ENCODE peak calls at places on chromosome 2, in four cellular contexts. S is stomach, L is colonic mucosa, B is esophagus squamous epithelium. T is an unnamed sample.

GRCh38 chr2:240179186-240179815 is 38.8 kb upstream of the OTOS start:
- DNase-seq in S (no peak), L (no peak), B (no peak), T (no peak)

GRCh38 chr2:234091883-234092282 is 41.4 kb downstream of the SPP2 start:
- DNase-seq in S (no peak), L (no peak), B (no peak), T (no peak)

GRCh38 chr2:451495-451894 is 163.6 kb upstream of the ALKAL2 start:
- DNase-seq in L (no peak), B (no peak), S (no peak), T (no peak)

GRCh38 chr2:33607905-33608304 is 8.8 kb upstream of the FAM98A start:
- DNase-seq in L (no peak), S (no peak), B (no peak), T (no peak)

GRCh38 chr2:143762176-143762928 is 633.1 kb downstream of the ARHGAP15 start:
- DNase-seq in L (no peak), B (no peak), S (no peak), T (no peak)

GRCh38 chr2:163953390-163953907 is 217.6 kb upstream of the FIGN start:
- DNase-seq in B (no peak), S (no peak), L (no peak), T (peak; percentile 9)

GRCh38 chr2:133717497-133717896 is 149.2 kb upstream of the NCKAP5 start:
- DNase-seq in S (no peak), B (no peak), L (no peak), T (peak; percentile 18)

GRCh38 chr2:150572961-150573395 is 85.5 kb upstream of the RND3 start:
- DNase-seq in B (no peak), S (no peak), L (no peak), T (peak; percentile 99)

GRCh38 chr2:18578033-18578432 is 11.3 kb downstream of the NT5C1B start:
- DNase-seq in L (no peak), S (no peak), B (no peak), T (no peak)

GRCh38 chr2:98842136-98842535 is 93.9 kb downstream of the CRACDL start:
- DNase-seq in B (no peak), S (no peak), L (no peak), T (no peak)

GRCh38 chr2:108877506-108877905 is 90.9 kb downstream of the CCDC138 start:
- DNase-seq in L (no peak), S (no peak), B (no peak), T (no peak)

GRCh38 chr2:166448106-166448505 is 45.9 kb downstream of the SCN7A start:
- DNase-seq in S (no peak), B (no peak), L (no peak), T (peak; percentile 10)

GRCh38 chr2:72181616-72182015 is 34.0 kb upstream of the CYP26B1 start:
- DNase-seq in L (no peak), B (no peak), S (no peak), T (no peak)

GRCh38 chr2:233371608-233372007 is 17.3 kb downstream of the DGKD start:
- DNase-seq in S (no peak), L (no peak), B (no peak), T (no peak)

GRCh38 chr2:43071629-43072550 is 154.5 kb downstream of the ZFP36L2 start:
- DNase-seq in B (no peak), L (no peak), S (no peak), T (no peak)

GRCh38 chr2:43070039-43070438 is 156.4 kb downstream of the ZFP36L2 start:
- DNase-seq in B (no peak), L (peak; percentile 39), S (peak; percentile 72), T (no peak)

GRCh38 chr2:43068730-43069517 is 157.5 kb downstream of the ZFP36L2 start:
- DNase-seq in S (peak; percentile 10), L (no peak), B (no peak), T (no peak)

GRCh38 chr2:43073373-43073772 is 153.0 kb downstream of the ZFP36L2 start:
- DNase-seq in B (no peak), S (no peak), L (no peak), T (peak; percentile 81)

DNA sequence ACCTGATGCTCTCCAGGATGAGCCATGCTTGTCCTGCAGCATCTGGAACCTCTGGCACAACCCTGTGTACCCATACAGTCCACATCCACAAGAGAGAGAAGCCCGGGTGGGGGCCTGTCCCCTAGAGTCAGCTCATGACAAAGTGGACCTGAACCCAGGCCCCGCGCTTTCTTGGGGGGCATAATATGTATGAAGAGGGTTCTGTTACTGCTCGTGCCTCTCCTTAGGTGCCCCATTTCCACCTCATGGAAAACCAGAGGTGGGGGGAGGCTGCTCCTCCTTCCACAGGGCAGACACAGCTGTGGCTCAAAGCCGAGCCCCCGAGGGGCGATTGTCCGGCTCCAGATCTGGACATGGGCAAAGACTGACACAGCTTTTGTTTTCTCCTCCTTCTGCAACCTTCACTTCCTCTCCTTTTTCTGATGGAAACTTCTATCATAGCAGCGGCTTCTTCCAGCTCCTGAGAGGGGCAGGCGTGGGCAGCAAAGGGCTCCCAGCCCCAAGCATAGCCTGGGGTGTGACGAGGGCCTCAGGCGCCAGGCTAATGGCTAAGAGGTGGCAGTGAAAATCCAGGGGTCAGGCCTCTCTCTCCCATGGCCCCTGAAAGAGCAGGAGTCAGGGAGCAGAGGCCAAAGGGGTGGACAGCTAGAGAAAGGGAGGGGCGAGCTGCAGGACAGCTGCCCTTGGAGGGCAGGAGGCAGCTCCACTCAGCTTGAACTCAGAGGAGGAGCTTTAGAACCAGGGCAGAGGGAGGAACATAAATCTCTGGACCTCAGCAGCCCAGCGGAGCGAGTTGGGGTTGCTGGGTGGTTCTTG is 155.5 kb downstream of the ZFP36L2 start:
- DNase-seq in B (no peak), S (no peak), L (no peak), T (no peak)
- H3K27me3 ChIP-seq in B (no peaks in the 10 kb centered on the region), S (no peaks in the 10 kb centered on the region), L (no peaks in the 10 kb centered on the region), T (no peaks in the 10 kb centered on the region)

GRCh38 chr2:54655051-54655809 is 68.2 kb upstream of the EML6 start:
- DNase-seq in B (no peak), S (no peak), L (no peak), T (no peak)

GRCh38 chr2:54650612-54651011 is 72.8 kb upstream of the EML6 start:
- DNase-seq in S (no peak), B (no peak), L (no peak), T (no peak)

GRCh38 chr2:54651291-54651690 is 72.2 kb upstream of the EML6 start:
- DNase-seq in B (no peak), L (no peak), S (no peak), T (no peak)

GRCh38 chr2:54652540-54652939 is 70.9 kb upstream of the EML6 start:
- DNase-seq in L (no peak), B (no peak), S (no peak), T (peak; percentile 38)

DNA sequence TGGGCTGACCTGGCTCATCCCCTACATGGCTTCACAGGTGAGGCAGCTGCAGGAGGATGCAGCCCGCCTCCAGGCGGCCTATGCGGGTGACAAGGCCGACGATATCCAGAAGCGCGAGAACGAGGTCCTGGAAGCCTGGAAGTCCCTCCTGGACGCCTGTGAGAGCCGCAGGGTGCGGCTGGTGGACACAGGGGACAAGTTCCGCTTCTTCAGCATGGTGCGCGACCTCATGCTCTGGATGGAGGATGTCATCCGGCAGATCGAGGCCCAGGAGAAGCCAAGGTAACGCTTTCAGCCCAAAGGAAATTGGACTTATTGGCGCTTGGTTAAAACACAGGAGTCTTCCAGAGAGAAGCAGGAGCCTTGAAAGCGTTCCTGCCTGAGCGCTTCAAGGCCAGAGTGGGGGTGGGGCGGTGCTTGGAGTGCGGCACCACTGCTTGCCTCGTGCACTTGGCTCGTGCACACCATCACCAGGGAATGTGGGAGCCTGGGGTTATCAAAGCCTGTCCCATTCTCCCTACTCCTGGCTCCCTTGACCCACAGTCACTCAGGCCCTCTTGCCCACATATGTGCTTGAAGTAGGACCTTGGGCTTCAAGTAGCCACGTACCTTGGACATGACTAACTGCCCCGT is 69.8 kb upstream of the EML6 start:
- DNase-seq in S (no peak), B (no peak), L (no peak), T (no peak)
- H3K4me1 ChIP-seq in S (peaks cover 14% of the 10 kb centered on the region), B (peaks cover 10% of the 10 kb centered on the region), L (no peaks in the 10 kb centered on the region), T (no peaks in the 10 kb centered on the region)

DNA sequence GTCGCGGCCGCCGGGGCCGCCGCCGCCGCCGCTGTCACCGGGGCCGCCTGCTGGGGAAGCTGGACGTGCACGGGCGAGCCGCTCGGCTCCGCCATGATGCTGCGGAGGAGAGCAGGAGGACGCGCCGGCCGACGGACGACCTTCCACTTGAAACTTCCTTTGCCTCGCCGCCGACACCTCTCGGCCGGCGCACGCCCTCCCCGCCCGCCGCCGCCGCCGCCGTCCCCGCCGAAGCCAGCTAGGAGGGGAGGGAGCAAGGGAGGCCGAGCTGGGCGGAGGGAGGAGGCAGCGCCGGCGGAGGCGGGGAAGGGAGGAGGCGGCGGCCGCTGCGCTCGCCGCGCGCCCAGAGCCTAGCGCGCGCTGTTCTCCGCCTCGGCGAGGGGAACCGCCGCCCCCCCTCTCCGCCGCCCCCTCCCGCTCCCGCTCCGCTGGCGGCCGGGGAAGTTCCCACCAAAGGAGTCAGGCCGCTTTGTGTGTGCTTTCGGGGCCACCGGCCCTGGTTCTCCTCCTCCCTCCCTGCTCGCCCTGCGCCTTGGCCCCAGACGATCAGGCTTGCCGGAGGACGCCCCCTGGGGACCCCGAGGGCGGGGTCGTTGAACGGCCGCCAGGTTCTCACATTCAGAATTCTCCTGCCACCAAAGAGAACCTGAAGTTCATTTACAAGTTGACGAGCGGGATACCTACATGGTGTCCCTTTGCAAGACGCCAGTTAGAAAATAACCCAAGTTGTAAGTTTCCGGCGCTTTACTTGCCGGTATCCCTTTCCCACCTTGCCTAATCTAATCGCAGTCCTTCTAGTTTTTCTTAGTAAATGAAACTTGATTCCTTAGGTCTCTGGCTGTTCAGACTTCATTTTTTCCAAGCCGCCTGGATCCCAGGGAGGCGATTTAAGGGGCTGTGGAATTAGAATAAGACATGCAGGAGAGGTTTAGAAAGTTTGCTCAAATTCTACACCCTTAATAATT is at the start of gene STK39:
- DNase-seq in S (peak; percentile 80), L (peak; percentile 76), B (no peak), T (peak; percentile 51)
- H3K27ac ChIP-seq in S (peak within 1 kb of the TSS; percentile 92), L (peak within 1 kb of the TSS; percentile 86), B (peak within 1 kb of the TSS; percentile 81), T (peak within 1 kb of the TSS; percentile 55)

GRCh38 chr2:11658623-11659475 is 11.1 kb downstream of the NTSR2 start:
- DNase-seq in L (no peak), B (no peak), S (no peak), T (no peak)
- H3K27me3 ChIP-seq in L (no peaks in the 10 kb centered on the region), B (no peaks in the 10 kb centered on the region), S (no peaks in the 10 kb centered on the region), T (peaks cover 34% of the 10 kb centered on the region)

GRCh38 chr2:75602724-75603342 is 42.1 kb upstream of the EVA1A start:
- DNase-seq in B (no peak), L (no peak), S (no peak), T (peak; percentile 83)
- H3K4me1 ChIP-seq in B (peaks cover 12% of the 10 kb centered on the region), L (no peaks in the 10 kb centered on the region), S (no peaks in the 10 kb centered on the region), T (peaks cover 65% of the 10 kb centered on the region)

GRCh38 chr2:173972165-173972564 is 7.0 kb upstream of the SP3 start:
- DNase-seq in L (no peak), B (no peak), S (no peak), T (no peak)
- H3K27ac ChIP-seq in L (no peak overlapping the region), B (no peak overlapping the region), S (no peak overlapping the region), T (no peak overlapping the region)

DNA sequence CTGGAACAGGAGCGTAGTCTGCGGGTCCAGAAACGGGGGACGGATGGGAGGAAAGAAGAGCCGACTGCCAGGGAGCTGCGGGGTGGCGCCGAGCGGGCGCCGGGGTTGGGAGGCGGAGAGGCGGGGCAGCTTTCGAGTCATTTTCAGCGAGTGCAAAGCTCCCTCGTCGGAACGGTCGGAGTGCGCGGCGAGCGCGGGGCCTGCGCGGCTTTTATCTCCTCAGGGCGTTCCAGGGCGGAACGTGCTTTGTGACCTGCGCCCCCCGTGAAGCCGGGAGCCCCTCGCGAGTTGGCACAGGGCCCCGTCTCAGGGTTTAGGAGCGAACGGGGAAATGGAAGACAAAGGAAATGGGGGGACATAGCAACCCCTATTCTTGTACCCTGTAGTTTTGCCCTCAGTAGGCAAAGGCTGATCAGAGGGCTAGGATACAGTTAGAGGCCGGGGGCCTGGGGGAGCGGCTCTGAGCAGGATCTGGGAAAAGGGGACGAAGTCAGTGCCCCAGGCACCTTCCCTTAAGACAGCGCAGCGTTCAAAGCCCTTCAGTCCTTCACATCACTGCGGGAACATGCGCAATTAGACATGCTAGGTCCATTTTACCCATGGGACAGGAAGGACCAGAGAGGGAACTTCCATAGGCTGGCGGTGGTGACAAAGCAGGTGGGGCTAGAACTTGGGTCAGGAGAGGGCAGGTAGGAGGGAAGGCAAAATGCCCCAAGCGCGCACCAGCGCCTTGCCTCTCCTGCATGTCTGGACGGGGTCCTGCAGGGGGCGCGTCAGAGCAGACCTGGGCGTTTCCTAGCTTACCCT is 60.1 kb upstream of the IL1RL1 start:
- DNase-seq in S (peak; percentile 56), B (no peak), L (peak; percentile 81), T (no peak)
- H3K27me3 ChIP-seq in S (peaks cover 5% of the 10 kb centered on the region), B (no peaks in the 10 kb centered on the region), L (no peaks in the 10 kb centered on the region), T (no peaks in the 10 kb centered on the region)